ENCODE peak calls at places on chromosomes 4 and X, in ten cellular contexts. L, V, W, I, U, E, O, R, Y and N are unnamed samples.

GRCh38 chrX:75303795-75304194 is 29.9 kb downstream of the UPRT start:
- DNase-seq in L (no peak), V (no peak), W (no peak), I (no peak), U (no peak), E (no peak), O (no peak), R (no peak), Y (no peak), N (no peak)

GRCh38 chr4:57053508-57053907 is 56.7 kb downstream of the IGFBP7 start:
- DNase-seq in L (no peak), V (no peak), W (no peak), I (no peak), U (no peak), E (no peak), O (no peak), R (no peak), Y (no peak), N (peak; percentile 61)

GRCh38 chr4:4182835-4183568 is 43.7 kb downstream of the OTOP1 start:
- DNase-seq in L (peak; percentile 7), V (no peak), W (no peak), I (peak; percentile 47), U (no peak), E (no peak), O (no peak), R (peak; percentile 48), Y (peak; percentile 41), N (peak; percentile 28)

GRCh38 chr4:159229164-159229563 is 126.3 kb downstream of the RAPGEF2 start:
- DNase-seq in L (no peak), V (no peak), W (no peak), I (no peak), U (no peak), E (no peak), O (peak; percentile 17), R (no peak), Y (no peak), N (peak; percentile 70)

GRCh38 chr4:150510176-150510875 is 71.6 kb upstream of the MAB21L2 start:
- DNase-seq in L (peak; percentile 6), V (no peak), W (no peak), I (no peak), U (no peak), E (no peak), O (no peak), R (no peak), Y (no peak), N (peak; percentile 88)

GRCh38 chr4:17418010-17418409 is 93.9 kb downstream of the QDPR start:
- DNase-seq in L (no peak), V (no peak), W (no peak), I (no peak), U (no peak), E (no peak), O (no peak), R (no peak), Y (no peak), N (no peak)

GRCh38 chr4:110653602-110654253 is 30.9 kb upstream of the PITX2 start:
- DNase-seq in L (no peak), V (no peak), W (no peak), I (no peak), U (no peak), E (no peak), O (no peak), R (no peak), Y (no peak), N (no peak)

GRCh38 chr4:1843852-1844251 is 12.1 kb downstream of the LETM1 start:
- DNase-seq in L (no peak), V (no peak), W (no peak), I (no peak), U (no peak), E (peak; percentile 56), O (peak; percentile 61), R (no peak), Y (no peak), N (peak; percentile 88)

GRCh38 chr4:2511645-2512131 is 24.8 kb upstream of the FAM193A start:
- DNase-seq in L (no peak), V (no peak), W (no peak), I (no peak), U (peak; percentile 39), E (no peak), O (no peak), R (no peak), Y (no peak), N (no peak)

DNA sequence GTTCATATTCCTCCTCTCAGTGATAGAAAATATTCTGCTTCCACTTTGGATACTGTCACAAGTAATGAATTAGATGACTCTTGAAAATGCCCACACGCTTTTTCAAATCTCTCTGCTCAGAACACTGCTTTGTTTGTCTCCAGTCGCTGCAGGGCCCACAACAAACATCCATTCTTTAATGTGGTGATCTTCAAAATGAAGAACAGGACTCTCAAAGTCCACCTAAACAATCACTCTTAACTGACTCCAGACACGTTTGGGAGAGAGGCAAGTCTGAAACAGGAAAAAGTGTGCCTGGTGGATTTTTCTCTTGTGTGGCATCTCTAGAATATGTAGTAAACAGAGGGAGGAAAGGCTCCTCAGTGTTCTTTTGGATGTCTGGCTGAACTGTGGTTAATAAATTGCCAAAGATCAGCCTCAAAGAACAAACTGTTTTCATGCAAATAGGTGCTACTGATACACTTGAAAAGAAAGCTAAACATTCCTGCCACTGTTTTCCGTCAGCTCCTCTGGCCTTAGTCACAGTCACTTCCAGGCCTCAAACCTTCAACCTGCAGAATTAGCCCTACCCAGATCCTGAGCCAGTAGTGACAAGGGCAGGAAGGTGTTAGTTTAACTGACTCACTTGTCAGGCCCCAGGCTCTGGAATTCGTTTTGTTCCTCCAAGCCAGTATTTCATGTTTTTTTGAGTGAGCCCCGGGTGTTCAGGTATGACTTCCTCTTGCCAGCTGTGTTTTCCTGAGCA is 259.6 kb upstream of the GPC4 start:
- DNase-seq in L (no peak), V (peak; percentile 44), W (no peak), I (no peak), U (no peak), E (no peak), O (no peak), R (no peak), Y (no peak), N (peak; percentile 39)
- H3K4me1 ChIP-seq in L (no peaks in the 10 kb centered on the region), V (no peaks in the 10 kb centered on the region), W (no peaks in the 10 kb centered on the region), I (no peaks in the 10 kb centered on the region), U (no peaks in the 10 kb centered on the region), E (no peaks in the 10 kb centered on the region), O (no peaks in the 10 kb centered on the region), R (no peaks in the 10 kb centered on the region), Y (peaks cover 79% of the 10 kb centered on the region), N (peaks cover 7% of the 10 kb centered on the region)

DNA sequence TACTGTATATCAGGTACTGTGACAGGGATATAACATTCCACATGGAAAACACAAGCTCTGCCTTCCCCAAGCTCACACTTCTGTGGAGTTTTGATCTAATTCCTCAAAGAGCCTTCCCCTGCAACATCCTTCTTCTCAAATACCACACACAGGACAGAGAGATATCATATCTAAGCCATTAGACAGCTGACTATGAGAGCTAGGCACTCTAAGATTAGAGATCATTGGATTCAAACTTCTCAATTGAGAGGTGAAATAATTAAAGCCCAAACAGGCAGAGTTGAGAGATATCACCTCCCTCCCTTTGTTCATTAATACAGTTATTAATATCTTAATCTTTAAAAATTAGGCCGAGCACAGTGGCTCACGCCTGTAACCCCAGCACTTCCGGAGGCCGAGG is 25.0 kb downstream of the TEC start:
- DNase-seq in L (no peak), V (no peak), W (no peak), I (no peak), U (no peak), E (no peak), O (no peak), R (no peak), Y (no peak), N (no peak)
- H3K4me3 ChIP-seq in L (no peak overlapping the region), V (no peak overlapping the region), W (no peak overlapping the region), I (no peak overlapping the region), U (no peak overlapping the region), E (no peak overlapping the region), O (no peak overlapping the region), R (no peak overlapping the region), Y (no peak overlapping the region), N (no peak overlapping the region)

DNA sequence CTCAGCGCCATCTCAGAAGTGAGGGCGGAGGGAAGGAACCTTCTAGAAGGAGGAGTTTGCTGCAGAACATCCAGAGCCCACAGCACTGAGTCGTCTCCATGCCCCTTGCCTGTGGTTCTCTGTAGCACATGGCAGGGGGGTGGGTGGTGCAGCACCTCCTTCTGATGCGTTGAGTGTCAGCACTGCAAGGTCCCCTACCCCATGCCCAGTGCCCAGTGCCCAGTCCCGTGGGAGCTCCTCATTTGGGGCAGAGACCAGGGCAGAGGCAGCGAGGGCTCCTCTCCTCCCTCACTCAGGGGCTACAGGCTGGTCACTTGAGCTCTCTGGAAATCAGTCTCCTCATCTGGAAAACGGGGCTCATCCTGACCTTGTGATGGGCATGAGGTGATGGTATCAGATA is 78.1 kb downstream of the HTRA3 start:
- DNase-seq in L (no peak), V (no peak), W (peak; percentile 69), I (no peak), U (no peak), E (no peak), O (no peak), R (no peak), Y (no peak), N (no peak)
- TF ChIP-seq CTCF in L (no peak), V (no peak), W (no peak), I (no peak), U (no peak), E (no peak), O (no peak), R (no peak), Y (no peak), N (no peak)

DNA sequence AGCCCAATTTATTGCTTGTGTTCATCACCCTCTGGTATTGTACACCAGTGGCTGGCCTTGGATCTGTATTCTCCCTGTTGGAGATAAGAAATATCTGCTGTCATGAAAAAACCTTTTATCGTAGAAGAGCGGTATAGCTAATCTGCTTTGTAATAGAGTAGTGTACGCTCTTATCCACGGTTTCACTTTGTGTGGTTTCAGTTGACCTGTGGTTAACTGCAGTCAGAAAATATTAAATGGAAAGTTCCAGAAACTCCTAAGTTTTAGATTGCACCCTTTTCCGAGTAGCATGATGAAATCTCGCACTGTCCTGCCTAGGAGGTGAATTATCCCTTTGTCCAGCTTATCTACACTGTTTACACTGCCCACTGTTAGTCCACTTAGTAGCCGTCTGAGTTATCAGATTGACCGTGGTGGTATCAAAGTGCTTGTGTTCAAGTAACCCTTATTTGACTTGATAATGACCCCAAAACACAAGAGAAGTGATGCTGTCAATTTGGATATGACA is 42.4 kb downstream of the KDM6A start:
- DNase-seq in L (no peak), V (no peak), W (no peak), I (peak; percentile 17), U (no peak), E (no peak), O (no peak), R (no peak), Y (no peak), N (peak; percentile 59)
- H3K4me1 ChIP-seq in L (peaks cover 6% of the 10 kb centered on the region), V (peaks cover 10% of the 10 kb centered on the region), W (peaks cover 25% of the 10 kb centered on the region), I (no peaks in the 10 kb centered on the region), U (no peaks in the 10 kb centered on the region), E (no peaks in the 10 kb centered on the region), O (peaks cover 9% of the 10 kb centered on the region), R (peaks cover 3% of the 10 kb centered on the region), Y (no peaks in the 10 kb centered on the region), N (peaks cover 17% of the 10 kb centered on the region)